ENCODE peak calls at places on chromosomes 7 and 10, in six cellular contexts. W, P, H, T, M and Y are unnamed samples.

GRCh38 chr10:121438320-121438719 is 159.9 kb downstream of the FGFR2 start:
- DNase-seq in W (no peak), P (no peak), H (no peak), T (no peak), M (no peak), Y (no peak)

GRCh38 chr7:44884553-44885393 is 557 bp downstream of the PURB start:
- DNase-seq in W (no peak), P (peak), H (no peak), T (peak), M (peak), Y (peak)

GRCh38 chr10:125032474-125032873 is 90.6 kb downstream of the ZRANB1 start:
- DNase-seq in W (no peak), P (no peak), H (no peak), T (no peak), M (no peak), Y (no peak)

GRCh38 chr7:4854916-4855315 is 6.9 kb downstream of the PAPOLB start:
- DNase-seq in W (no peak), P (peak), H (no peak), T (no peak), M (no peak), Y (no peak)

GRCh38 chr10:83978681-83979383 is 160.5 kb upstream of the GHITM start:
- DNase-seq in W (no peak), P (no peak), H (no peak), T (no peak), M (no peak), Y (no peak)

GRCh38 chr10:13795653-13796555 is 209.1 kb downstream of the PRPF18 start:
- DNase-seq in W (no peak), P (no peak), H (no peak), T (no peak), M (no peak), Y (no peak)

GRCh38 chr10:24737001-24737400 is 13.3 kb upstream of the ARHGAP21 start:
- DNase-seq in W (no peak), P (no peak), H (no peak), T (no peak), M (no peak), Y (no peak)

GRCh38 chr10:103776878-103777591 is 78.3 kb downstream of the SH3PXD2A start:
- DNase-seq in W (no peak), P (peak), H (no peak), T (no peak), M (no peak), Y (no peak)

GRCh38 chr7:35781200-35781701 is 19.6 kb upstream of the SEPTIN7 start:
- DNase-seq in W (no peak), P (peak), H (no peak), T (no peak), M (no peak), Y (no peak)

GRCh38 chr7:130875265-130875741 is 141.3 kb upstream of the KLF14 start:
- DNase-seq in W (no peak), P (peak), H (no peak), T (peak), M (peak), Y (peak)

GRCh38 chr10:37784678-37785077 is 72.7 kb downstream of the ZNF248 start:
- DNase-seq in W (no peak), P (no peak), H (no peak), T (no peak), M (no peak), Y (no peak)

GRCh38 chr10:101003639-101004206 is 4.1 kb downstream of the LZTS2 start:
- DNase-seq in W (no peak), P (no peak), H (no peak), T (no peak), M (no peak), Y (no peak)

GRCh38 chr7:136142583-136142982 is 165.4 kb upstream of the MTPN start:
- DNase-seq in W (no peak), P (no peak), H (no peak), T (no peak), M (no peak), Y (no peak)

GRCh38 chr7:80135306-80136104 is 874 bp downstream of the GNAI1 start:
- DNase-seq in W (no peak), P (peak), H (no peak), T (peak), M (no peak), Y (peak)

GRCh38 chr7:34041716-34042115 is 136.4 kb downstream of the BMPER start:
- DNase-seq in W (no peak), P (peak), H (no peak), T (no peak), M (no peak), Y (no peak)

GRCh38 chr10:70803768-70804423 is 11.9 kb upstream of the SGPL1 start:
- DNase-seq in W (no peak), P (no peak), H (no peak), T (no peak), M (no peak), Y (no peak)

GRCh38 chr10:90849956-90850749 is 7.7 kb downstream of the HTR7 start:
- DNase-seq in W (no peak), P (peak), H (no peak), T (no peak), M (no peak), Y (no peak)

GRCh38 chr10:110821508-110821907 is 50.2 kb upstream of the PDCD4 start:
- DNase-seq in W (no peak), P (no peak), H (no peak), T (no peak), M (no peak), Y (peak)

GRCh38 chr7:20786779-20787651 is at the start of gene SP8:
- DNase-seq in W (no peak), P (peak), H (no peak), T (no peak), M (peak), Y (peak)

GRCh38 chr10:46301056-46301645 is 14.4 kb downstream of the ANTXRL start:
- DNase-seq in W (no peak), P (no peak), H (no peak), T (no peak), M (peak), Y (peak)

GRCh38 chr7:117025891-117026290 is 72.6 kb downstream of the ST7 start:
- DNase-seq in W (no peak), P (peak), H (no peak), T (no peak), M (no peak), Y (no peak)

GRCh38 chr7:4266270-4267040 is 415.6 kb upstream of the FOXK1 start:
- DNase-seq in W (no peak), P (no peak), H (no peak), T (no peak), M (peak), Y (no peak)

GRCh38 chr10:84267503-84268126 is 22.8 kb downstream of the RGR start:
- DNase-seq in W (no peak), P (peak), H (no peak), T (peak), M (peak), Y (peak)

GRCh38 chr7:151696738-151697514 is 177.2 kb upstream of the RHEB start:
- DNase-seq in W (no peak), P (no peak), H (no peak), T (peak), M (no peak), Y (no peak)

GRCh38 chr7:920351-921070 is 34.0 kb downstream of the ADAP1 start:
- DNase-seq in W (peak), P (no peak), H (no peak), T (no peak), M (peak), Y (no peak)

GRCh38 chr10:75283150-75284096 is 47.7 kb upstream of the COMTD1 start:
- DNase-seq in W (no peak), P (peak), H (no peak), T (no peak), M (peak), Y (no peak)

GRCh38 chr7:158587425-158588084 is at the start of gene PTPRN2:
- DNase-seq in W (peak), P (peak), H (no peak), T (peak), M (peak), Y (peak)

GRCh38 chr10:44234471-44234850 is 150.4 kb downstream of the CXCL12 start:
- DNase-seq in W (no peak), P (no peak), H (no peak), T (no peak), M (no peak), Y (no peak)

GRCh38 chr7:130961128-130961601 is 227.2 kb upstream of the KLF14 start:
- DNase-seq in W (no peak), P (peak), H (no peak), T (peak), M (no peak), Y (no peak)

GRCh38 chr7:108189733-108190388 is 59.7 kb upstream of the LAMB4 start:
- DNase-seq in W (no peak), P (no peak), H (no peak), T (no peak), M (no peak), Y (no peak)

GRCh38 chr7:82600601-82601000 is 157.0 kb upstream of the CACNA2D1 start:
- DNase-seq in W (no peak), P (peak), H (no peak), T (peak), M (no peak), Y (no peak)

GRCh38 chr10:29026065-29026797 is 262.6 kb upstream of the LYZL1 start:
- DNase-seq in W (no peak), P (no peak), H (no peak), T (no peak), M (peak), Y (no peak)

GRCh38 chr7:142897691-142898090 is 12.1 kb upstream of the TRPV6 start:
- DNase-seq in W (no peak), P (no peak), H (no peak), T (no peak), M (no peak), Y (no peak)

GRCh38 chr7:127844707-127845331 is 186.4 kb downstream of the LRRC4 start:
- DNase-seq in W (no peak), P (peak), H (no peak), T (no peak), M (no peak), Y (peak)

DNA sequence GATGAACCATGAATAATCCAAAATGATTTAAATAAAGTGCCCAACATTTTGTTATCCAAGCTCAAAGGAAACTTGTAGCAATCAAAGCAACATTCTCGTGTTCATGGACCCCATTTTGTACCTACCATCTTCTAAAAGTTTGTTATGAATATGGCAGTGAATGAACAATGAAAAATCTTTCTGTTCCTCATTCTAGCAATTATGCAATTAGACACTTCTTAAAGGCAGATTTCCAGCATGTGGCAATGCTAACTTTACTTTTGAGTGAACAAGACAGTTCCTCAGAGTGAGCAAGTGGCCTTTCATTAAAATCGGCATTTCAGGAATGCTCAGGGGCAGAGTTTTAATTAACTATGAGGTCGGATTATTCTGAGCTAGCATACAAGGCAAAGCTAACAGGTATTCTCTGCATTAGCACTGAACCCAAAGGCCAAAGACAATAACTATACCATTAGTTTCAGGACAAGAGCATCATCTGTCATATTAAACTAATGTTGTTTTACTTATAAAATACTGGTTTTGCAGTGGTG is 48.4 kb upstream of the NFE2L3 start:
- DNase-seq in W (no peak), P (no peak), H (no peak), T (no peak), M (no peak), Y (no peak)
- TF ChIP-seq POLR2A in W (no peak), P (no peak), H (no peak), T (no peak), M (no peak), Y (no peak)

DNA sequence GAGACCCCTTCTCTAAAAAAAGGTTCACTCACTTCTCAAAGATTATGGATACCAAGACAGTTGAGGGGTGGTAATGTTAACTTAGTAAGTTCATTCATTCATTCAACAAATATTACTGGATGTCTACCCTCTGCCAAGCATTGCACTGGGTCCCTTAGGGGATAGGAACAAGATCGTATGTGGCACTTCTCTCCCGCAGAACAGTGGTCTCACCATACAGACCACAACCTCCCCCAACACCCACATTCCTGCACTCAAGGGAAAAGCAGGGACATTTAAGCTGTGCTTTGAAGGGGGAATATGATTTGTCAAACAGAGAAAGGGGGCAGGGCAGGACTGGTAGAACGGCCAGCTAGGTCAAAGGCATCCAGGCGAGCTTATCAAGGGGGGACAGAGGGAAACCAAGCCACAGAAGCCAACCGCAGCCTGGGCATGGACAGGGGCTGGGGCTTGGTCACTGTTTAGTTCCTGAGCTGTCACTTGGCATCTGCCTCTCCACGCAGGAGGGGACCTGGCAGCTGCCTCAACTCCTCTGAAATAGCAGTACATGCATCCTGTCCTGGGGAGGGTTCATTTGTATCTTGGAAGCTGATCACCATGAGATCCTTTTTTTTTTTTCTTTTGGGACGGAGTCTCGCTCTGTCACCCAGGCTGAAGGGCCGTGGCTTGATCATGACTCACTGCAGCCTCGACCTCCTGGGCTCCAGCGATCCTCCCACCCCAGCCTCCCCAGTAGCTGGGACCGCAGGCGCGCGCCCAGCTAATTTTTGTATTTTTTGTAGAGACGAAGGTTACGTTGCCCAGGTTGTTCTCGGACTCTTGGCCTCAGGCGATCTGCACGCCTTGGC is 949 bp upstream of the CLIP2 start:
- DNase-seq in W (no peak), P (no peak), H (no peak), T (no peak), M (no peak), Y (no peak)
- H3K4me3 ChIP-seq in W (peak), P (no peak), H (peak), T (peak), M (peak), Y (no peak)

GRCh38 chr7:147879116-147879750 is 711.3 kb upstream of the C7orf33 start:
- DNase-seq in W (no peak), P (no peak), H (no peak), T (no peak), M (no peak), Y (no peak)
- TF ChIP-seq POLR2A in W (no peak), P (no peak), H (no peak), T (no peak), M (no peak), Y (no peak)

GRCh38 chr10:17174626-17175025 is 26.8 kb downstream of the TRDMT1 start:
- DNase-seq in W (no peak), P (no peak), H (no peak), T (no peak), M (no peak), Y (no peak)

GRCh38 chr10:17175551-17175950 is 25.9 kb downstream of the TRDMT1 start:
- DNase-seq in W (no peak), P (peak), H (no peak), T (no peak), M (no peak), Y (peak)

GRCh38 chr10:17166699-17167098 is 34.8 kb downstream of the TRDMT1 start:
- DNase-seq in W (no peak), P (no peak), H (no peak), T (no peak), M (no peak), Y (no peak)

GRCh38 chr10:17171131-17171530 is 30.3 kb downstream of the TRDMT1 start:
- DNase-seq in W (no peak), P (peak), H (no peak), T (no peak), M (no peak), Y (no peak)

DNA sequence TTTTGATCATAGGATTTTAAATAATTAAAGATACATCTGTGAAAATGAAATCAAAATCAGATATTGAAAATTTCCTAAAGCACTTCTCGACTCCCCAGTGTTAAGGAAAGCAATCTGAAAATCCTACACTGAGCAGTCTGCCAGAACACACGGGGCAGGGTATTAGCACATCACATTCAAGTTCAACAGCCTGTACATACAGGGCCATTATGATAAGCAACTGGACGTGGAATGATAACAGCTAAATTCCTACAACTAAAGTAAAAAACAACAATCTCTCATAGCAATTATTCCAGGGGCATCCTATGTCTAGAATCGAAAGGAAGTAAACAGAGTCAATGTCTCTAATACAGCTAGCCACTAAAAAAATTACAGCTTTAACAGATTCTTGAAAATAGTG is 31.7 kb downstream of the TRDMT1 start:
- DNase-seq in W (no peak), P (no peak), H (no peak), T (no peak), M (no peak), Y (no peak)
- H3K4me3 ChIP-seq in W (no peak), P (no peak), H (no peak), T (no peak), M (no peak), Y (no peak)

GRCh38 chr10:48306265-48306869 is at the start of gene MAPK8:
- DNase-seq in W (peak), P (peak), H (peak), T (peak), M (peak), Y (peak)
- TF ChIP-seq POLR2A in W (peak), P (peak), H (peak), T (peak), M (peak), Y (peak)

GRCh38 chr10:19815478-19816419 is 483 bp upstream of the PLXDC2 start:
- DNase-seq in W (peak), P (peak), H (no peak), T (peak), M (peak), Y (peak)

GRCh38 chr10:19815036-19815435 is 1.2 kb upstream of the PLXDC2 start:
- DNase-seq in W (no peak), P (no peak), H (no peak), T (no peak), M (no peak), Y (no peak)

GRCh38 chr10:19819419-19820033 is 3.3 kb downstream of the PLXDC2 start:
- DNase-seq in W (no peak), P (peak), H (no peak), T (peak), M (no peak), Y (peak)

GRCh38 chr10:19816420-19817250 is at the start of gene PLXDC2:
- DNase-seq in W (peak), P (peak), H (no peak), T (peak), M (peak), Y (peak)

GRCh38 chr10:19817251-19818046 is 1.2 kb downstream of the PLXDC2 start:
- DNase-seq in W (no peak), P (no peak), H (no peak), T (no peak), M (no peak), Y (peak)
- H3K4me3 ChIP-seq in W (peak), P (peak), H (peak), T (peak), M (peak), Y (peak)

GRCh38 chr10:72276013-72276387 is 2.3 kb downstream of the DDIT4 start:
- DNase-seq in W (no peak), P (no peak), H (no peak), T (peak), M (no peak), Y (no peak)

GRCh38 chr10:72274213-72274729 is 547 bp downstream of the DDIT4 start:
- DNase-seq in W (no peak), P (peak), H (no peak), T (no peak), M (no peak), Y (no peak)

GRCh38 chr10:72275351-72276012 is 1.8 kb downstream of the DDIT4 start:
- DNase-seq in W (no peak), P (peak), H (no peak), T (peak), M (no peak), Y (no peak)

GRCh38 chr10:72273410-72274212 is at the start of gene DDIT4:
- DNase-seq in W (peak), P (peak), H (peak), T (peak), M (peak), Y (peak)

GRCh38 chr10:72274730-72275350 is 1.1 kb downstream of the DDIT4 start:
- DNase-seq in W (peak), P (peak), H (no peak), T (peak), M (peak), Y (peak)
- TF ChIP-seq POLR2A in W (peak), P (no peak), H (peak), T (peak), M (no peak), Y (no peak)